ENCODE peak calls at places on chromosomes 1 and 21, in four cellular contexts. Y is GM06990, K is tibial artery, X is GM03348. S is an unnamed sample.

GRCh38 chr1:212700892-212701819 is 1.5 kb upstream of the BATF3 start:
- DNase-seq in Y (no peak), K (peak), X (peak), S (peak)

GRCh38 chr1:91776068-91776794 is 109.7 kb downstream of the TGFBR3 start:
- DNase-seq in Y (no peak), K (no peak), X (no peak), S (no peak)

GRCh38 chr1:169601096-169601881 is 15.0 kb upstream of the F5 start:
- DNase-seq in Y (peak), K (no peak), X (peak), S (no peak)

GRCh38 chr1:173330149-173330951 is 123.2 kb upstream of the TNFSF4 start:
- DNase-seq in Y (no peak), K (no peak), X (peak), S (no peak)

GRCh38 chr1:156926175-156926574 is 5.7 kb downstream of the LRRC71 start:
- DNase-seq in Y (no peak), K (peak), X (no peak), S (peak)

GRCh38 chr1:199124351-199124750 is 485.5 kb downstream of the PTPRC start:
- DNase-seq in Y (no peak), K (no peak), X (no peak), S (no peak)

GRCh38 chr1:23216771-23217420 is 406 bp downstream of the HTR1D start:
- DNase-seq in Y (no peak), K (no peak), X (peak), S (no peak)

GRCh38 chr1:58310469-58310868 is 236.1 kb downstream of the OMA1 start:
- DNase-seq in Y (no peak), K (no peak), X (no peak), S (no peak)

GRCh38 chr1:221664253-221664652 is 77.6 kb downstream of the DUSP10 start:
- DNase-seq in Y (no peak), K (no peak), X (no peak), S (no peak)

GRCh38 chr1:162565460-162565859 is 3.9 kb downstream of the UAP1 start:
- DNase-seq in Y (peak), K (no peak), X (no peak), S (no peak)

GRCh38 chr21:18603246-18603645 is 199.7 kb upstream of the TMPRSS15 start:
- DNase-seq in Y (no peak), K (no peak), X (no peak), S (no peak)

GRCh38 chr1:93723101-93723500 is 41.5 kb upstream of the BCAR3 start:
- DNase-seq in Y (no peak), K (no peak), X (peak), S (no peak)

GRCh38 chr1:87204441-87204840 is 124.2 kb upstream of the LMO4 start:
- DNase-seq in Y (no peak), K (no peak), X (no peak), S (no peak)